ENCODE peak calls at places on chromosomes 11 and 22, in nine cellular contexts. Y is adipocyte, X is sigmoid colon, J is astrocyte of the spinal cord, H is cardiac muscle cell, S is fibroblast of lung, M is mucosa of descending colon, L is fibroblast of the aortic adventitia, W is lower leg skin. N is an unnamed sample.

GRCh38 chr11:46918778-46919513 is 596 bp upstream of the LRP4 start:
- DNase-seq in Y (no peak), X (no peak), J (no peak), H (no peak), S (no peak), M (no peak), L (no peak), W (peak), N (no peak)

GRCh38 chr11:47765086-47765485 is 2.1 kb downstream of the FNBP4 start:
- DNase-seq in Y (peak), X (no peak), J (no peak), H (no peak), S (no peak), M (no peak), L (peak), W (no peak), N (peak)

GRCh38 chr11:106305458-106305857 is 228.0 kb downstream of the AASDHPPT start:
- DNase-seq in Y (no peak), X (no peak), J (no peak), H (peak), S (no peak), M (no peak), L (no peak), W (no peak), N (no peak)

GRCh38 chr11:29405305-29405704 is 611.5 kb downstream of the KCNA4 start:
- DNase-seq in Y (no peak), X (no peak), J (no peak), H (no peak), S (no peak), M (no peak), L (no peak), W (no peak), N (no peak)

GRCh38 chr11:69385466-69385820 is 91.5 kb downstream of the MYEOV start:
- DNase-seq in Y (no peak), X (peak), J (no peak), H (no peak), S (no peak), M (no peak), L (no peak), W (no peak), N (no peak)

GRCh38 chr22:47213571-47214230 is 451.3 kb downstream of the TBC1D22A start:
- DNase-seq in Y (peak), X (peak), J (no peak), H (no peak), S (peak), M (no peak), L (peak), W (peak), N (peak)

GRCh38 chr11:34052608-34053160 is 1.2 kb downstream of the CAPRIN1 start:
- DNase-seq in Y (peak), X (peak), J (no peak), H (peak), S (no peak), M (peak), L (no peak), W (no peak), N (no peak)

GRCh38 chr11:104343578-104343977 is 179.6 kb upstream of the PDGFD start:
- DNase-seq in Y (peak), X (no peak), J (no peak), H (peak), S (peak), M (no peak), L (no peak), W (no peak), N (peak)

GRCh38 chr11:13210424-13210823 is 67.2 kb upstream of the BMAL1 start:
- DNase-seq in Y (peak), X (peak), J (peak), H (peak), S (peak), M (no peak), L (peak), W (no peak), N (peak)

GRCh38 chr22:46963672-46964545 is 201.5 kb downstream of the TBC1D22A start:
- DNase-seq in Y (no peak), X (peak), J (no peak), H (no peak), S (no peak), M (no peak), L (no peak), W (peak), N (no peak)

GRCh38 chr22:44389926-44390925 is 77.5 kb upstream of the SHISAL1 start:
- DNase-seq in Y (no peak), X (peak), J (no peak), H (no peak), S (no peak), M (peak), L (no peak), W (peak), N (no peak)

GRCh38 chr11:75388386-75389275 is 10.7 kb upstream of the RPS3 start:
- DNase-seq in Y (peak), X (peak), J (peak), H (peak), S (peak), M (peak), L (peak), W (peak), N (peak)

GRCh38 chr22:47303161-47303890 is 540.9 kb downstream of the TBC1D22A start:
- DNase-seq in Y (no peak), X (no peak), J (no peak), H (no peak), S (no peak), M (no peak), L (no peak), W (peak), N (no peak)

GRCh38 chr22:43554259-43554636 is 142.4 kb downstream of the MPPED1 start:
- DNase-seq in Y (no peak), X (peak), J (no peak), H (no peak), S (no peak), M (no peak), L (no peak), W (no peak), N (no peak)

GRCh38 chr22:46572911-46573780 is 35.7 kb upstream of the CELSR1 start:
- DNase-seq in Y (no peak), X (peak), J (no peak), H (no peak), S (no peak), M (no peak), L (no peak), W (no peak), N (no peak)

DNA sequence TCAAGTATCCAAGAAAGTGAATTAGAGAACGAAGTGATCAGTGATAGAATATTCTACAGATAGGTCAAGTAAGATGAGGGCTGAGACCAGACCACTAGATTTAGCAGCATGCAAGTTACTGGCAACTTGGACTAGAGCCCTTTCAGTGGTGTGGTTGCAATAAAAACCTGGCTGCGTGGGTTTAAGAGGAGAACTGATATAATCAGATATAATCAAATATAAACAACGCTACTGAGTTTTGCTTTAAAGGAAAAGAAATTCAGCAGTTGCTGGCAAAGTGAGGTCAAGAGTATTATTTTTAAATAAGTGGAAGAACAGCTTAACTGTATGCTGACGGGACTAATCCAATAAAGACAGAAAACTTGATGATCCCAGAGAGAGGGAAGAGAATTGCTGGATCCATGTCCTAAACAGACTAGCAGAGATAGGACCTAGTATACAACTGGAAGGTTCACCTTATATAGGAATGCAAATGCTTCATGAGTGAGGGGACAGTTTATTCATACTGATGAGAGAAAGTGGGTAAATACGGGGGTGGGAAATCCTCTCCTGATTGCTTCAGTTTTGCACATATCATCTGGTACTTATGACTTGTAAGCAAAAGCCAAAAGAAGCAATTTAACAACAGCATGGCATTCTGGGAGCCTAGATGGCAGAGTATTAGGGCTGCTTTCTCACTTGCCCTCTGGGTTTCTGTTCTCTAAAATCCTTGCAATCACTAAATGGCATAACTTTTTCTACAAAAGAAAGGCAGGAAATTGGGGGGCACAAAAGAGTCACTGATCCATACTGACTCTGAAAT is 146.2 kb downstream of the RBFOX2 start:
- DNase-seq in Y (peak), X (no peak), J (no peak), H (no peak), S (peak), M (no peak), L (peak), W (no peak), N (no peak)
- H3K4me3 ChIP-seq in Y (peak), X (no peak), J (no peak), H (no peak), S (no peak), M (no peak), L (no peak), W (no peak), N (no peak)

DNA sequence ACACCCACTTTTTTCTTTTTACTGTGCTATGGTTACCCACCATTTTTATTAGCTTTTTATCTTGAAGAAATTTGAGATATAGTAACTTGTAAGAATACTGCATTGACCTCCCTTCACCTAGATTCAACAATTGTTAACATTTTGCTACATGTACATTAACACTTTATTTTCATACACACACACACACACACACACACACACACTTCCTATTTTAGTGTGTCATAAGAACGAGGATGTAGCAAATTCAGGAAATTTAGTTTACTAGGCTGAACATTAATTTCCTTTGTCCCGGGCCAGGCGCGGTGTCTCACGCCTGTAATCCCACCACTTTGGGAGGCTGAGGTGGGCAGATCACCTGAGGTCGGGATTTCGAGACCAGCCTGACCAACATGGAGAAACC is 1.1 kb upstream of the ATP6V1E1 start:
- DNase-seq in Y (no peak), X (no peak), J (no peak), H (no peak), S (no peak), M (no peak), L (no peak), W (no peak), N (no peak)
- H3K4me3 ChIP-seq in Y (peak), X (no peak), J (no peak), H (peak), S (peak), M (no peak), L (no peak), W (no peak), N (peak)

GRCh38 chr11:90223248-90223585 is 368 bp upstream of the CHORDC1 start:
- DNase-seq in Y (no peak), X (no peak), J (no peak), H (no peak), S (no peak), M (no peak), L (no peak), W (no peak), N (no peak)

GRCh38 chr11:90220391-90220790 is 2.5 kb downstream of the CHORDC1 start:
- DNase-seq in Y (peak), X (no peak), J (peak), H (no peak), S (peak), M (no peak), L (peak), W (no peak), N (no peak)

GRCh38 chr11:90222459-90223247 is at the start of gene CHORDC1:
- DNase-seq in Y (peak), X (peak), J (peak), H (peak), S (peak), M (peak), L (peak), W (peak), N (peak)

GRCh38 chr11:90219438-90219837 is 3.4 kb downstream of the CHORDC1 start:
- DNase-seq in Y (no peak), X (no peak), J (no peak), H (no peak), S (no peak), M (no peak), L (no peak), W (no peak), N (no peak)

GRCh38 chr11:90222152-90222458 is 744 bp downstream of the CHORDC1 start:
- DNase-seq in Y (no peak), X (no peak), J (no peak), H (no peak), S (peak), M (no peak), L (no peak), W (no peak), N (no peak)
- H3K4me3 ChIP-seq in Y (peak), X (peak), J (peak), H (peak), S (peak), M (peak), L (peak), W (peak), N (peak)

GRCh38 chr11:86204356-86204755 is 40.2 kb upstream of the EED start:
- DNase-seq in Y (no peak), X (no peak), J (no peak), H (no peak), S (no peak), M (no peak), L (no peak), W (no peak), N (no peak)
- H3K4me3 ChIP-seq in Y (no peak), X (no peak), J (no peak), H (no peak), S (no peak), M (no peak), L (no peak), W (no peak), N (no peak)

DNA sequence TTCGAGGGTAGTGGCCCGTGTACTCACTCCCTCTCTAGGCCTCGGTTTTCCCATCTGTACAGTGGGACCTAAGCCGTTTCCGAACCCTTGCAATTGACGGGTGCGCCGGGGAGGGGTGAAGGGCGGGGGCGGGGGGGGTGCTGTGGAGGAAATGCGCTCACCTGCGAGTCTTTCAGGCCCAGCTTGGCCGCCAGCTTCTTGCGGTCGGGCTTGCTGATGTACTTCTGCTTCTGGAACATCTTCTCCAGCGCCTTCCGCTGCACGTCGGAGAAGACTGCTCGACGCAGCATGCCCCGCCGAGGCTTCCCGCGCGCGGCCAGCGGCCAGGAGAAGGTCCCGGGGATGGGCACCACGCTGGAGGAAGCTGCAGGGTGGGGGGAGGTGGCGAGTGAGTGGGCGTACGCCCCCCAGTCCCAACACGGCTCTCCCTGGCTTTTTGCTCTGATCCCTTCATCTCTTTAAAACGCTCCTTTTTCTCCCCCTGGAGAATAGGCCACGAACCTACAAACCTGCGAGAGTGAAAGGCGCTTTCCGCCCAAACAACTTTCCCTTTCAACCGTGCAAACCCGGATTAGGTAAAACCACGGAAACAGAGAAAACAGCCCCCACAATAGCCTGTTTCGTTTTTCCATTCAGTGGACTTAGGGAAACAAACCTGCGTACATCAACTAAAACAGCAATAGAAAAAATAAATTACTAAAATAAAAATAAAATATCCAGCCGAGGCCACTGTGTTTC is 3.2 kb downstream of the DBX1 start:
- DNase-seq in Y (no peak), X (no peak), J (no peak), H (no peak), S (no peak), M (peak), L (no peak), W (no peak), N (peak)
- H3K4me3 ChIP-seq in Y (no peak), X (no peak), J (no peak), H (no peak), S (no peak), M (no peak), L (no peak), W (no peak), N (peak)